ENCODE peak calls at places on chromosome 5, in seven cellular contexts. K is trophoblast cell, H is H9, J is neuronal stem cell, S is IMR-90, P is H1, T is mesenchymal stem cell. L is an unnamed sample.
A peak's percentile ranks its signal among the peaks of the same experiment; 100 is the strongest.

GRCh38 chr5:98614341-98614740 is 159.1 kb upstream of the RGMB start:
- DNase-seq in T (no peak), S (no peak), J (no peak), P (no peak), H (no peak), K (no peak), L (no peak)

GRCh38 chr5:124453221-124454032 is 293.0 kb downstream of the ZNF608 start:
- DNase-seq in K (peak; percentile 8), J (no peak), T (peak; percentile 65), H (no peak), P (no peak), S (peak; percentile 89), L (no peak)

GRCh38 chr5:1663186-1663585 is 136.5 kb downstream of the MRPL36 start:
- DNase-seq in K (no peak), T (no peak), H (peak; percentile 17), S (no peak), J (no peak), P (no peak), L (no peak)

GRCh38 chr5:17217421-17218352 is at the start of gene BASP1:
- DNase-seq in S (peak; percentile 75), P (peak; percentile 81), K (peak; percentile 79), H (peak; percentile 86), T (peak; percentile 85), J (peak; percentile 80), L (peak; percentile 92)

GRCh38 chr5:91206734-91207133 is 176.4 kb downstream of the ARRDC3 start:
- DNase-seq in K (peak; percentile 53), H (no peak), T (peak; percentile 63), S (peak; percentile 90), J (no peak), P (no peak), L (no peak)

GRCh38 chr5:95022967-95023695 is 261.8 kb downstream of the MCTP1 start:
- DNase-seq in P (no peak), S (no peak), J (no peak), H (no peak), K (no peak), T (peak; percentile 27), L (no peak)

GRCh38 chr5:144275329-144275728 is 104.7 kb downstream of the KCTD16 start:
- DNase-seq in S (no peak), P (no peak), J (peak; percentile 18), H (no peak), K (no peak), T (no peak), L (peak; percentile 16)

GRCh38 chr5:133240425-133241091 is 188.7 kb downstream of the HSPA4 start:
- DNase-seq in K (peak; percentile 93), H (no peak), P (no peak), T (peak; percentile 97), J (no peak), S (peak; percentile 99), L (peak; percentile 32)

GRCh38 chr5:150181766-150182545 is 7.9 kb upstream of the SLC6A7 start:
- DNase-seq in P (no peak), S (peak; percentile 33), H (no peak), J (no peak), K (peak; percentile 77), T (no peak), L (no peak)

GRCh38 chr5:118862596-118862995 is 125.8 kb downstream of the DTWD2 start:
- DNase-seq in J (no peak), H (no peak), K (no peak), T (peak; percentile 6), P (no peak), S (peak; percentile 18), L (no peak)

GRCh38 chr5:53090229-53090628 is 19.3 kb downstream of the MOCS2 start:
- DNase-seq in S (no peak), K (peak; percentile 45), J (no peak), T (no peak), H (no peak), P (no peak), L (no peak)

GRCh38 chr5:17860660-17861315 is 226.5 kb downstream of the TAF11L14 start:
- DNase-seq in P (no peak), K (no peak), T (no peak), S (peak; percentile 32), J (no peak), H (no peak), L (no peak)

GRCh38 chr5:14407746-14408175 is 173.8 kb upstream of the OTULINL start:
- DNase-seq in P (no peak), S (no peak), J (no peak), T (peak; percentile 49), K (no peak), H (no peak), L (no peak)

GRCh38 chr5:674630-675011 is 18.5 kb downstream of the TPPP start:
- DNase-seq in K (peak; percentile 44), T (peak; percentile 56), J (no peak), S (no peak), P (peak; percentile 45), H (peak; percentile 43), L (peak; percentile 59)

GRCh38 chr5:31116466-31117031 is 76.9 kb upstream of the CDH6 start:
- DNase-seq in H (no peak), S (no peak), P (no peak), K (no peak), T (no peak), J (no peak), L (no peak)

GRCh38 chr5:174384509-174384947 is 339.0 kb downstream of the NSG2 start:
- DNase-seq in H (no peak), P (no peak), S (peak; percentile 79), T (peak; percentile 95), J (no peak), K (peak; percentile 93), L (no peak)

GRCh38 chr5:180631549-180632392 is 17.6 kb downstream of the FLT4 start:
- DNase-seq in K (no peak), H (no peak), T (no peak), S (no peak), P (no peak), J (no peak), L (no peak)

GRCh38 chr5:119105971-119106370 is 35.1 kb downstream of the DMXL1 start:
- DNase-seq in K (no peak), H (no peak), J (peak; percentile 12), P (no peak), S (no peak), T (no peak), L (peak; percentile 88)

GRCh38 chr5:91382530-91383026 is 539 bp downstream of the ARRDC3 start:
- DNase-seq in S (peak; percentile 33), T (peak; percentile 48), K (peak; percentile 58), H (no peak), P (no peak), J (peak; percentile 45), L (peak; percentile 55)

GRCh38 chr5:89276566-89277305 is 393.8 kb upstream of the MEF2C start:
- DNase-seq in T (peak; percentile 52), S (peak; percentile 74), J (no peak), P (no peak), H (no peak), K (peak; percentile 55), L (no peak)

GRCh38 chr5:171906171-171906570 is 100.3 kb downstream of the FBXW11 start:
- DNase-seq in T (no peak), J (no peak), H (no peak), K (no peak), S (no peak), P (no peak), L (no peak)

GRCh38 chr5:137361275-137361674 is 137.9 kb downstream of the SPOCK1 start:
- DNase-seq in J (no peak), P (no peak), K (no peak), H (no peak), S (peak; percentile 65), T (no peak), L (no peak)
- H2AK5ac ChIP-seq in J (no peak overlapping the region), P (no peak overlapping the region), K (no peak overlapping the region), H (no peak overlapping the region), S (no peak overlapping the region), T (no peak overlapping the region), L (no peak overlapping the region)

GRCh38 chr5:55625913-55626312 is 86.2 kb downstream of the SLC38A9 start:
- DNase-seq in K (no peak), S (no peak), T (no peak), H (no peak), J (no peak), P (no peak), L (no peak)
- H2AK5ac ChIP-seq in K (no peak overlapping the region), S (no peak overlapping the region), T (no peak overlapping the region), H (no peak overlapping the region), J (no peak overlapping the region), P (no peak overlapping the region), L (no peak overlapping the region)

GRCh38 chr5:110703481-110703880 is 23.0 kb downstream of the TMEM232 start:
- DNase-seq in K (no peak), T (no peak), S (no peak), H (no peak), P (no peak), J (no peak), L (no peak)
- H2AK5ac ChIP-seq in K (no peak overlapping the region), T (no peak overlapping the region), S (no peak overlapping the region), H (no peak overlapping the region), P (no peak overlapping the region), J (no peak overlapping the region), L (no peak overlapping the region)

DNA sequence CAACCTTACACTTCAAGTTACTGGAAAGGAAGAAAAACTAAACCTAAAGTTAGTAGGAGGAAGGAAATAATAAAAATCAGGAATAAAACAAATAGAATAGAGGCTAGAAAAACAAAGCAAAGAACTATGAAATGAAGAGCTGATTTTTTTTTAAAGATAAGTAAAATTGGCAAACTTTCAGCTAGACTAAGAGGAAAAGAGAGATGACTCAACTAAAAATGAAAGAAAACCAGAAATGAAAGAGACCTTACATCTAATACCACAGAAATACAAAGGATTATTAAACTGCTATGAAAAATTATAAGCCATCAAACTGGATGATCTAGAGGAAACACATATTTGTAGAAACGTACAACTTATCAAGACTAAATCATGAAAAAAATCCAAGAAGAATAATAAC is 60.0 kb downstream of the PRRC1 start:
- DNase-seq in K (no peak), T (no peak), P (no peak), H (no peak), J (no peak), S (peak; percentile 20), L (no peak)
- H2AK5ac ChIP-seq in K (no peak overlapping the region), T (no peak overlapping the region), P (no peak overlapping the region), H (no peak overlapping the region), J (no peak overlapping the region), S (no peak overlapping the region), L (no peak overlapping the region)

GRCh38 chr5:56803894-56804293 is 11.5 kb upstream of the MAP3K1 start:
- DNase-seq in T (no peak), S (no peak), H (no peak), P (no peak), J (no peak), K (no peak), L (no peak)
- H2AK5ac ChIP-seq in T (no peak overlapping the region), S (no peak overlapping the region), H (no peak overlapping the region), P (no peak overlapping the region), J (no peak overlapping the region), K (no peak overlapping the region), L (no peak overlapping the region)

GRCh38 chr5:177370488-177371119 is 12.9 kb downstream of the RGS14 start:
- DNase-seq in H (peak; percentile 99), P (peak; percentile 93), T (peak; percentile 93), S (peak; percentile 82), K (peak; percentile 85), J (peak; percentile 91), L (peak; percentile 99)

GRCh38 chr5:177369913-177370487 is 12.3 kb downstream of the RGS14 start:
- DNase-seq in J (no peak), K (no peak), H (no peak), S (no peak), T (no peak), P (no peak), L (no peak)

GRCh38 chr5:177372534-177372896 is 11.7 kb upstream of the SLC34A1 start:
- DNase-seq in J (no peak), S (no peak), T (no peak), H (no peak), P (no peak), K (no peak), L (no peak)

GRCh38 chr5:177371705-177372533 is 12.3 kb upstream of the SLC34A1 start:
- DNase-seq in J (no peak), T (no peak), H (no peak), P (no peak), K (no peak), S (no peak), L (no peak)

GRCh38 chr5:177371120-177371537 is 13.1 kb upstream of the SLC34A1 start:
- DNase-seq in S (no peak), K (no peak), H (no peak), T (no peak), P (no peak), J (no peak), L (no peak)
- H2AK5ac ChIP-seq in S (no peak overlapping the region), K (peak overlapping the region; percentile 77), H (no peak overlapping the region), T (peak overlapping the region; percentile 64), P (no peak overlapping the region), J (peak overlapping the region; percentile 82), L (no peak overlapping the region)

L was measured in mesendoderm.